ENCODE peak calls at places on chromosomes 2 and 18, in six cellular contexts. W is HCT116; M is T-helper 1 cell; J is NCI-H1092; N is activated T-helper 1 cell treated with anti-CD3 and anti-CD28 coated beads, Interleukin-2, amount 50 U/mL, for 16 hours; Y is hippocampal formation. Q is an unnamed sample.

GRCh38 chr2:222146488-222146887 is 152.3 kb downstream of the PAX3 start:
- DNase-seq in N (no peak), W (no peak), J (no peak), Y (no peak), M (no peak), Q (no peak)

GRCh38 chr2:171406044-171406443 is 27.7 kb downstream of the METTL8 start:
- DNase-seq in J (no peak), W (no peak), Y (no peak), N (no peak), M (no peak), Q (no peak)

GRCh38 chr2:191923652-191923997 is 76.7 kb upstream of the CAVIN2 start:
- DNase-seq in W (no peak), M (no peak), N (no peak), J (no peak), Y (no peak), Q (no peak)

GRCh38 chr2:237235383-237236095 is 149.8 kb downstream of the COPS8 start:
- DNase-seq in J (no peak), Y (no peak), N (no peak), M (no peak), W (no peak), Q (no peak)

GRCh38 chr2:134198006-134198634 is 55.8 kb upstream of the MGAT5 start:
- DNase-seq in J (no peak), M (no peak), N (no peak), W (no peak), Y (no peak), Q (no peak)

GRCh38 chr2:220590476-220590875 is 963.0 kb downstream of the SLC4A3 start:
- DNase-seq in Y (no peak), N (no peak), M (no peak), W (no peak), J (no peak), Q (no peak)

GRCh38 chr18:12460874-12461273 is 53.1 kb downstream of the PRELID3A start:
- DNase-seq in J (no peak), M (no peak), N (no peak), Y (no peak), W (no peak), Q (no peak)

GRCh38 chr2:182716665-182716990 is 571 bp downstream of the DNAJC10 start:
- DNase-seq in N (no peak), M (no peak), Y (peak), J (no peak), W (no peak), Q (no peak)

GRCh38 chr2:126952216-126952615 is 53.5 kb downstream of the TEX51 start:
- DNase-seq in N (no peak), M (no peak), J (no peak), W (no peak), Y (no peak), Q (no peak)

GRCh38 chr2:146934921-146935320 is 909.9 kb upstream of the ACVR2A start:
- DNase-seq in W (no peak), N (no peak), J (no peak), M (no peak), Y (no peak), Q (no peak)

GRCh38 chr2:29255006-29255405 is 139.8 kb downstream of the CLIP4 start:
- DNase-seq in M (no peak), Y (no peak), J (no peak), W (no peak), N (no peak), Q (no peak)

GRCh38 chr18:75475228-75475627 is 47.7 kb upstream of the SMIM21 start:
- DNase-seq in J (no peak), M (no peak), W (no peak), Y (no peak), N (no peak), Q (no peak)

GRCh38 chr2:241547781-241548450 is 10.6 kb upstream of the BOK start:
- DNase-seq in J (no peak), Y (no peak), M (no peak), W (no peak), N (no peak), Q (no peak)

GRCh38 chr2:39017314-39017713 is 103.5 kb downstream of the SOS1 start:
- DNase-seq in N (no peak), J (no peak), W (no peak), Y (no peak), M (no peak), Q (no peak)

GRCh38 chr2:80007722-80008503 is 296.6 kb downstream of the LRRTM1 start:
- DNase-seq in N (no peak), W (no peak), M (no peak), J (no peak), Y (no peak), Q (no peak)

GRCh38 chr2:101173707-101174295 is 22.6 kb upstream of the TBC1D8 start:
- DNase-seq in W (no peak), Y (no peak), M (no peak), N (no peak), J (no peak), Q (no peak)

GRCh38 chr2:855177-855576 is 95.5 kb upstream of the SNTG2 start:
- DNase-seq in N (no peak), J (no peak), Y (no peak), W (no peak), M (no peak), Q (no peak)

GRCh38 chr18:22486667-22487066 is 69.0 kb upstream of the CTAGE1 start:
- DNase-seq in J (no peak), Y (no peak), W (no peak), N (no peak), M (no peak), Q (no peak)

GRCh38 chr18:22813648-22814328 is 119.3 kb upstream of the RBBP8 start:
- DNase-seq in Y (no peak), W (no peak), M (no peak), J (no peak), N (no peak), Q (no peak)

GRCh38 chr2:70790079-70790963 is at the start of gene FIGLA:
- DNase-seq in M (no peak), W (no peak), J (no peak), N (no peak), Y (no peak), Q (no peak)

GRCh38 chr18:12254137-12254819 is at the start of gene CIDEA:
- DNase-seq in J (no peak), N (no peak), Y (no peak), M (no peak), W (no peak), Q (no peak)

GRCh38 chr2:120684225-120684624 is 51.4 kb upstream of the GLI2 start:
- DNase-seq in J (no peak), Y (no peak), N (no peak), M (no peak), W (no peak), Q (no peak)

GRCh38 chr2:101418704-101419663 is 31.7 kb upstream of the CREG2 start:
- DNase-seq in N (no peak), Y (peak), W (peak), M (peak), J (peak), Q (peak)

GRCh38 chr2:241926541-241927311 is 57.2 kb downstream of the RTP5 start:
- DNase-seq in J (no peak), Y (no peak), M (no peak), N (no peak), W (no peak), Q (no peak)

GRCh38 chr2:239544846-239545465 is 144.1 kb upstream of the HDAC4 start:
- DNase-seq in Y (no peak), W (no peak), J (no peak), N (no peak), M (no peak), Q (no peak)

GRCh38 chr2:50952596-50952995 is 79.3 kb downstream of the NRXN1 start:
- DNase-seq in N (no peak), Y (no peak), M (no peak), W (peak), J (no peak), Q (no peak)

GRCh38 chr18:68623342-68623741 is 91.6 kb downstream of the TMX3 start:
- DNase-seq in Y (peak), J (peak), M (no peak), W (peak), N (no peak), Q (no peak)

GRCh38 chr2:201831469-201831868 is 25.1 kb downstream of the CDK15 start:
- DNase-seq in J (no peak), W (no peak), Y (no peak), N (no peak), M (no peak), Q (no peak)

GRCh38 chr2:102449370-102449974 is 23.6 kb upstream of the SLC9A4 start:
- DNase-seq in W (peak), Y (peak), N (peak), M (peak), J (no peak), Q (no peak)

GRCh38 chr2:136247204-136247990 is 129.4 kb upstream of the CXCR4 start:
- DNase-seq in J (no peak), N (no peak), W (no peak), M (no peak), Y (no peak), Q (no peak)

GRCh38 chr2:181305151-181306123 is 151.7 kb upstream of the ITGA4 start:
- DNase-seq in W (no peak), N (no peak), J (no peak), M (peak), Y (no peak), Q (no peak)

GRCh38 chr2:229715895-229716507 is 1.6 kb upstream of the DNER start:
- DNase-seq in W (peak), Y (peak), J (peak), M (no peak), N (no peak), Q (peak)

GRCh38 chr2:23595601-23596251 is 210.7 kb downstream of the KLHL29 start:
- DNase-seq in W (no peak), N (no peak), J (peak), Y (peak), M (no peak), Q (no peak)

GRCh38 chr2:212794471-212794870 is 255.9 kb upstream of the ERBB4 start:
- DNase-seq in Y (no peak), J (no peak), W (no peak), N (no peak), M (no peak), Q (no peak)

GRCh38 chr2:164103271-164103670 is 367.5 kb upstream of the FIGN start:
- DNase-seq in M (no peak), W (no peak), J (no peak), Y (no peak), N (no peak), Q (no peak)

GRCh38 chr2:71609441-71609840 is 156.1 kb downstream of the DYSF start:
- DNase-seq in W (no peak), Y (no peak), J (no peak), N (no peak), M (no peak), Q (no peak)

GRCh38 chr2:235990344-235990743 is 177.8 kb downstream of the GBX2 start:
- DNase-seq in J (peak), M (no peak), Y (no peak), W (no peak), N (no peak), Q (no peak)

GRCh38 chr18:57846258-57846657 is 43.1 kb upstream of the ATP8B1 start:
- DNase-seq in W (peak), M (no peak), J (no peak), N (no peak), Y (no peak), Q (no peak)

GRCh38 chr2:17273066-17273465 is 245.2 kb downstream of the RAD51AP2 start:
- DNase-seq in Y (no peak), J (peak), W (no peak), M (no peak), N (no peak), Q (no peak)

Q was measured in NCI-H1930.